ENCODE peak calls at places on chromosomes 4 and X, in five cellular contexts. One of them, this sample, is unnamed. For H3K4me1, the result is how much of the 10 kb centered on the place peaks cover.

GRCh38 chrX:53262189-53262917 is 19.0 kb downstream of the IQSEC2 start:
- DNase-seq in suprapubic skin: no peak
- DNase-seq in tibial artery: no peak
- DNase-seq in aorta: no peak
- DNase-seq in cardiac muscle cell: no peak
- DNase-seq in this sample: no peak

GRCh38 chr4:1683371-1683902 is 676 bp downstream of the FAM53A start:
- DNase-seq in cardiac muscle cell: peak
- DNase-seq in suprapubic skin: no peak
- DNase-seq in tibial artery: peak
- DNase-seq in aorta: peak
- DNase-seq in this sample: no peak

GRCh38 chr4:85005865-85006377 is 39.4 kb upstream of the WDFY3 start:
- DNase-seq in suprapubic skin: no peak
- DNase-seq in tibial artery: no peak
- DNase-seq in cardiac muscle cell: peak
- DNase-seq in aorta: no peak
- DNase-seq in this sample: peak

GRCh38 chrX:132413459-132413858 is 75.4 kb downstream of the MBNL3 start:
- DNase-seq in tibial artery: no peak
- DNase-seq in aorta: no peak
- DNase-seq in cardiac muscle cell: no peak
- DNase-seq in suprapubic skin: no peak
- DNase-seq in this sample: no peak

GRCh38 chr4:173013232-173013932 is 155.2 kb upstream of the GALNT7 start:
- DNase-seq in tibial artery: peak
- DNase-seq in cardiac muscle cell: peak
- DNase-seq in aorta: no peak
- DNase-seq in suprapubic skin: no peak
- DNase-seq in this sample: peak

GRCh38 chr4:185142911-185143595 is at the start of gene SLC25A4:
- DNase-seq in aorta: peak
- DNase-seq in suprapubic skin: peak
- DNase-seq in cardiac muscle cell: peak
- DNase-seq in tibial artery: peak
- DNase-seq in this sample: peak

GRCh38 chr4:67533112-67533511 is 12.2 kb downstream of the CENPC start:
- DNase-seq in suprapubic skin: no peak
- DNase-seq in aorta: no peak
- DNase-seq in cardiac muscle cell: no peak
- DNase-seq in tibial artery: no peak
- DNase-seq in this sample: no peak

GRCh38 chrX:56762220-56762619 is 33.2 kb downstream of the NBDY start:
- DNase-seq in cardiac muscle cell: no peak
- DNase-seq in suprapubic skin: no peak
- DNase-seq in aorta: no peak
- DNase-seq in tibial artery: no peak
- DNase-seq in this sample: no peak

GRCh38 chr4:49002931-49003330 is 16.9 kb downstream of the CWH43 start:
- DNase-seq in cardiac muscle cell: no peak
- DNase-seq in aorta: no peak
- DNase-seq in suprapubic skin: no peak
- DNase-seq in tibial artery: no peak
- DNase-seq in this sample: no peak

GRCh38 chr4:180665994-180666818 is 1577.0 kb upstream of the TENM3 start:
- DNase-seq in cardiac muscle cell: peak
- DNase-seq in aorta: no peak
- DNase-seq in tibial artery: no peak
- DNase-seq in suprapubic skin: no peak
- DNase-seq in this sample: peak

GRCh38 chr4:146333187-146333894 is 119.0 kb downstream of the REELD1 start:
- DNase-seq in aorta: no peak
- DNase-seq in cardiac muscle cell: peak
- DNase-seq in suprapubic skin: no peak
- DNase-seq in tibial artery: no peak
- DNase-seq in this sample: peak

GRCh38 chr4:96366632-96367031 is 526.7 kb downstream of the PDHA2 start:
- DNase-seq in cardiac muscle cell: no peak
- DNase-seq in suprapubic skin: no peak
- DNase-seq in aorta: no peak
- DNase-seq in tibial artery: no peak
- DNase-seq in this sample: no peak
- H3K4me1 ChIP-seq in cardiac muscle cell: under half
- H3K4me1 ChIP-seq in suprapubic skin: under half
- H3K4me1 ChIP-seq in aorta: under half
- H3K4me1 ChIP-seq in tibial artery: under half
- H3K4me1 ChIP-seq in this sample: under half

GRCh38 chr4:26826721-26827120 is 33.9 kb upstream of the STIM2 start:
- DNase-seq in tibial artery: peak
- DNase-seq in cardiac muscle cell: peak
- DNase-seq in aorta: no peak
- DNase-seq in suprapubic skin: no peak
- DNase-seq in this sample: no peak
- H3K4me1 ChIP-seq in tibial artery: under half
- H3K4me1 ChIP-seq in cardiac muscle cell: under half
- H3K4me1 ChIP-seq in aorta: under half
- H3K4me1 ChIP-seq in suprapubic skin: under half
- H3K4me1 ChIP-seq in this sample: under half

GRCh38 chrX:45757272-45757671 is 556.6 kb upstream of the DIPK2B start:
- DNase-seq in suprapubic skin: no peak
- DNase-seq in cardiac muscle cell: no peak
- DNase-seq in aorta: no peak
- DNase-seq in tibial artery: no peak
- DNase-seq in this sample: no peak

GRCh38 chrX:45760187-45760742 is 559.6 kb upstream of the DIPK2B start:
- DNase-seq in cardiac muscle cell: no peak
- DNase-seq in tibial artery: no peak
- DNase-seq in suprapubic skin: no peak
- DNase-seq in aorta: no peak
- DNase-seq in this sample: no peak

GRCh38 chrX:45756562-45756961 is 555.9 kb upstream of the DIPK2B start:
- DNase-seq in suprapubic skin: no peak
- DNase-seq in aorta: no peak
- DNase-seq in tibial artery: no peak
- DNase-seq in cardiac muscle cell: no peak
- DNase-seq in this sample: no peak

GRCh38 chrX:45758738-45759397 is 558.2 kb upstream of the DIPK2B start:
- DNase-seq in cardiac muscle cell: no peak
- DNase-seq in aorta: no peak
- DNase-seq in tibial artery: no peak
- DNase-seq in suprapubic skin: no peak
- DNase-seq in this sample: no peak

DNA sequence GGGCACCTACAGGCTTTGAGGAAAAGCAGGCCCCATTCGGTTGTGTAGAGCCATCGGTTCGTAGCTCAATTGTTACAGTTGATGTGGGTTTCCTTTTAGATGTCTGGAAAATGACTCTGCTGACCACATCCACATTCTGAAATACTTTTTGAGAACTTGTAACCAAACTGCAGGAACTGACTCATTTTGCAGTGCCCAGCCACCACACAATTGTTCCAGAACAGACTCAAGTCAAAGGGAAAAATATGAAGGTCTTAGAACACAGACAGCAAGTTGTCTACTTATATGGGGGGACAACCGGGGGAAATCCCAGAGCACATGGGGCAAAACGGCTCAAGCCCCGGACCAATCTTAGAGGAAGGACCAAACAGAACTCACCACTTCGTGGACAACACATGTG is 557.6 kb upstream of the DIPK2B start:
- DNase-seq in suprapubic skin: no peak
- DNase-seq in tibial artery: no peak
- DNase-seq in aorta: no peak
- DNase-seq in cardiac muscle cell: peak
- DNase-seq in this sample: no peak
- H3K4me1 ChIP-seq in suprapubic skin: under half
- H3K4me1 ChIP-seq in tibial artery: under half
- H3K4me1 ChIP-seq in aorta: under half
- H3K4me1 ChIP-seq in cardiac muscle cell: under half
- H3K4me1 ChIP-seq in this sample: under half

GRCh38 chr4:108097990-108098553 is 70.7 kb downstream of the LEF1 start:
- DNase-seq in aorta: no peak
- DNase-seq in cardiac muscle cell: no peak
- DNase-seq in tibial artery: no peak
- DNase-seq in suprapubic skin: no peak
- DNase-seq in this sample: no peak
- H3K4me1 ChIP-seq in aorta: under half
- H3K4me1 ChIP-seq in cardiac muscle cell: under half
- H3K4me1 ChIP-seq in tibial artery: under half
- H3K4me1 ChIP-seq in suprapubic skin: under half
- H3K4me1 ChIP-seq in this sample: under half

GRCh38 chr4:151471728-151472127 is 62.8 kb downstream of the FHIP1A start:
- DNase-seq in aorta: no peak
- DNase-seq in suprapubic skin: no peak
- DNase-seq in cardiac muscle cell: no peak
- DNase-seq in tibial artery: no peak
- DNase-seq in this sample: no peak

GRCh38 chr4:151475338-151475737 is 66.4 kb downstream of the FHIP1A start:
- DNase-seq in aorta: no peak
- DNase-seq in tibial artery: no peak
- DNase-seq in cardiac muscle cell: no peak
- DNase-seq in suprapubic skin: no peak
- DNase-seq in this sample: no peak

GRCh38 chr4:151472297-151472696 is 63.3 kb downstream of the FHIP1A start:
- DNase-seq in aorta: no peak
- DNase-seq in cardiac muscle cell: no peak
- DNase-seq in suprapubic skin: no peak
- DNase-seq in tibial artery: no peak
- DNase-seq in this sample: no peak

GRCh38 chr4:151472711-151473110 is 63.7 kb downstream of the FHIP1A start:
- DNase-seq in tibial artery: no peak
- DNase-seq in aorta: no peak
- DNase-seq in suprapubic skin: no peak
- DNase-seq in cardiac muscle cell: no peak
- DNase-seq in this sample: no peak

GRCh38 chr4:151473521-151474097 is 64.6 kb downstream of the FHIP1A start:
- DNase-seq in suprapubic skin: no peak
- DNase-seq in aorta: no peak
- DNase-seq in cardiac muscle cell: no peak
- DNase-seq in tibial artery: no peak
- DNase-seq in this sample: no peak
- H3K4me1 ChIP-seq in suprapubic skin: under half
- H3K4me1 ChIP-seq in aorta: under half
- H3K4me1 ChIP-seq in cardiac muscle cell: under half
- H3K4me1 ChIP-seq in tibial artery: under half
- H3K4me1 ChIP-seq in this sample: under half

GRCh38 chr4:114311745-114312144 is 286.9 kb upstream of the UGT8 start:
- DNase-seq in cardiac muscle cell: no peak
- DNase-seq in tibial artery: no peak
- DNase-seq in suprapubic skin: no peak
- DNase-seq in aorta: no peak
- DNase-seq in this sample: no peak
- H3K4me1 ChIP-seq in cardiac muscle cell: under half
- H3K4me1 ChIP-seq in tibial artery: under half
- H3K4me1 ChIP-seq in suprapubic skin: under half
- H3K4me1 ChIP-seq in aorta: under half
- H3K4me1 ChIP-seq in this sample: under half

DNA sequence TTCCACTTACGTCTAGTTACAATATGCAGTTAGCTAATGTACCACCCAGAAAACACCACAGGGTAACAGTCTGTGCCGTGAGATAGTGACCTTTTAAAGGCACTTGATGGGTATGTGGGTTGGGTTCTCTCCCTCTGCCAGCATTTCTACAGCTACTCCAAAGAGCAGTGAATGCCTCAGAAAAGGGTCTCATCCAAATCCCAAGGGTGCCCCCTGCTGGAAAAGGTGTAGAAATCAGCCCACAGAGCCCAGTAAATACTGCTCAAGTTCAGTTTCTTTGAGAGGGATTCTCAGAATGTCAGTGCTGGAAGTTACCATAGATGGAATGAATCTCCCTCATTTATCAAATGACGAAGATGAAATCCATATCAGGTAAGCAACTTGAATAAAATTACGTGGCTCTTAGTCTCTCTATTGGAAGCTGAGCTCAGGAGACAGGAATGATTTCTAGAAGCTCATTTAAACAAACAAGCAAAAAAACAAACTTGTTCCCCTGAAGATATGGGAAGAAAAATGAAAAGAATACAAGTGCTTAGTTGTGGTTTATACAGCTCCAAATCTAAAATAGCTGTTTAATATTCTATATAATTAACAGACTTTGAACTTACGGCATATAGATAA is 9.5 kb downstream of the RNF175 start:
- DNase-seq in suprapubic skin: no peak
- DNase-seq in tibial artery: peak
- DNase-seq in aorta: no peak
- DNase-seq in cardiac muscle cell: peak
- DNase-seq in this sample: peak
- H3K4me1 ChIP-seq in suprapubic skin: under half
- H3K4me1 ChIP-seq in tibial artery: under half
- H3K4me1 ChIP-seq in aorta: under half
- H3K4me1 ChIP-seq in cardiac muscle cell: under half
- H3K4me1 ChIP-seq in this sample: under half

GRCh38 chr4:7043521-7044414 is 596 bp downstream of the TADA2B start:
- DNase-seq in aorta: peak
- DNase-seq in tibial artery: no peak
- DNase-seq in suprapubic skin: peak
- DNase-seq in cardiac muscle cell: peak
- DNase-seq in this sample: peak
- H3K4me1 ChIP-seq in aorta: under half
- H3K4me1 ChIP-seq in tibial artery: under half
- H3K4me1 ChIP-seq in suprapubic skin: under half
- H3K4me1 ChIP-seq in cardiac muscle cell: under half
- H3K4me1 ChIP-seq in this sample: under half

GRCh38 chr4:155444695-155445094 is 67.9 kb upstream of the MAP9 start:
- DNase-seq in tibial artery: no peak
- DNase-seq in aorta: no peak
- DNase-seq in cardiac muscle cell: no peak
- DNase-seq in suprapubic skin: no peak
- DNase-seq in this sample: no peak
- H3K4me1 ChIP-seq in tibial artery: under half
- H3K4me1 ChIP-seq in aorta: under half
- H3K4me1 ChIP-seq in cardiac muscle cell: under half
- H3K4me1 ChIP-seq in suprapubic skin: under half
- H3K4me1 ChIP-seq in this sample: under half